ENCODE peak calls at places on chromosomes 7 and 10, in ten cellular contexts. I is endothelial cell, K is endodermal cell, A is mammary epithelial cell, Q is IMR-90, E is omental fat pad, X is body of pancreas, P is cardiac fibroblast, Y is GM23338, L is A549. Z is an unnamed sample.

GRCh38 chr7:123996327-123996625 is 36.6 kb downstream of the TMEM229A start:
- DNase-seq in A (no peak), Q (no peak), E (no peak), L (no peak), X (no peak), I (no peak), Y (no peak), K (no peak), P (no peak), Z (no peak)

GRCh38 chr10:28679941-28680752 is 2.8 kb downstream of the BAMBI start:
- DNase-seq in Q (no peak), L (no peak), K (no peak), Y (no peak), P (peak; percentile 32), X (no peak), E (no peak), I (peak; percentile 31), A (peak; percentile 10), Z (no peak)

GRCh38 chr7:104415700-104416099 is 87.3 kb downstream of the LHFPL3 start:
- DNase-seq in P (no peak), I (no peak), A (no peak), X (no peak), L (no peak), Y (no peak), K (no peak), E (no peak), Q (no peak), Z (no peak)

GRCh38 chr10:89302628-89303027 is 782 bp downstream of the IFIT2 start:
- DNase-seq in K (no peak), L (no peak), A (peak; percentile 16), I (no peak), E (no peak), P (peak; percentile 43), X (no peak), Y (no peak), Q (no peak), Z (no peak)

GRCh38 chr7:100827330-100828226 is at the start of gene EPHB4:
- DNase-seq in E (peak; percentile 55), P (peak; percentile 85), L (peak; percentile 73), I (peak; percentile 87), A (peak; percentile 79), Q (peak; percentile 86), K (peak; percentile 96), X (peak; percentile 88), Y (peak; percentile 98), Z (peak; percentile 82)

GRCh38 chr7:119175916-119176627 is 951.6 kb downstream of the ANKRD7 start:
- DNase-seq in E (no peak), P (peak; percentile 81), K (peak; percentile 93), Y (peak; percentile 98), X (peak; percentile 38), A (peak; percentile 42), Q (peak; percentile 42), I (peak; percentile 81), L (peak; percentile 2), Z (peak; percentile 67)

GRCh38 chr10:51035344-51035743 is 38.9 kb upstream of the PRKG1 start:
- DNase-seq in Q (no peak), E (no peak), A (no peak), Y (peak; percentile 42), L (no peak), X (peak; percentile 75), K (no peak), P (no peak), I (no peak), Z (no peak)

GRCh38 chr7:135822396-135822795 is 73.8 kb upstream of the FAM180A start:
- DNase-seq in A (no peak), K (no peak), Q (no peak), I (no peak), P (no peak), X (no peak), L (no peak), E (no peak), Y (no peak), Z (no peak)

GRCh38 chr10:21689881-21690280 is 155.8 kb downstream of the MLLT10 start:
- DNase-seq in E (no peak), K (no peak), L (no peak), I (no peak), X (no peak), Q (no peak), A (no peak), P (no peak), Y (no peak), Z (no peak)

GRCh38 chr10:51369903-51370302 is 295.6 kb downstream of the PRKG1 start:
- DNase-seq in A (no peak), L (no peak), P (peak; percentile 78), X (no peak), E (no peak), Y (peak; percentile 32), I (no peak), Q (peak; percentile 79), K (no peak), Z (no peak)

GRCh38 chr7:22229148-22229547 is 127.8 kb downstream of the RAPGEF5 start:
- DNase-seq in Q (no peak), I (no peak), Y (no peak), K (no peak), X (no peak), A (no peak), L (no peak), E (no peak), P (no peak), Z (no peak)

DNA sequence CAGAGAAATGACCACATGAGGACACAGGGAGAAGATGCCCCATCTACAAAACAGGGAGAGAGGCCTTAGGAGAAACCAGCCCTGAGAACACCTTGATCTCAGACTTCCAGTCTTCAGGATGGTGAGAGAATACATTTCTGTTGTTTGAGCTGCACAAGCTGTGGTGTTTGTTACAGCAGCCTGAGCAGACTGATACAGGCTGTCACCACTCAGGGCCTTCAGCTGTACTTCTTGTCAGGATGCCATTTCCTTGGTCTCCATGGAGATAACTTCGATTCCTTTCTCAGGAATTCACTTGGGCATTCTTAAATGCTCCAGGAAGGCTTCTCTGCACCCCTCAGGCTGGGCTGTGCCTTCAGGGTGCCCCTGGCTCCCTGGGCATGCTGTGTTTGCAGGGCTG is 85.7 kb upstream of the IGFBP3 start:
- DNase-seq in Q (no peak), P (no peak), L (no peak), X (no peak), K (no peak), Y (no peak), I (no peak), E (no peak), A (no peak), Z (no peak)
- TF ChIP-seq CTCF in Q (no peak), P (no peak), L (no peak), X (no peak), K (no peak), Y (no peak), I (no peak), E (no peak), A (no peak), Z (no peak)

DNA sequence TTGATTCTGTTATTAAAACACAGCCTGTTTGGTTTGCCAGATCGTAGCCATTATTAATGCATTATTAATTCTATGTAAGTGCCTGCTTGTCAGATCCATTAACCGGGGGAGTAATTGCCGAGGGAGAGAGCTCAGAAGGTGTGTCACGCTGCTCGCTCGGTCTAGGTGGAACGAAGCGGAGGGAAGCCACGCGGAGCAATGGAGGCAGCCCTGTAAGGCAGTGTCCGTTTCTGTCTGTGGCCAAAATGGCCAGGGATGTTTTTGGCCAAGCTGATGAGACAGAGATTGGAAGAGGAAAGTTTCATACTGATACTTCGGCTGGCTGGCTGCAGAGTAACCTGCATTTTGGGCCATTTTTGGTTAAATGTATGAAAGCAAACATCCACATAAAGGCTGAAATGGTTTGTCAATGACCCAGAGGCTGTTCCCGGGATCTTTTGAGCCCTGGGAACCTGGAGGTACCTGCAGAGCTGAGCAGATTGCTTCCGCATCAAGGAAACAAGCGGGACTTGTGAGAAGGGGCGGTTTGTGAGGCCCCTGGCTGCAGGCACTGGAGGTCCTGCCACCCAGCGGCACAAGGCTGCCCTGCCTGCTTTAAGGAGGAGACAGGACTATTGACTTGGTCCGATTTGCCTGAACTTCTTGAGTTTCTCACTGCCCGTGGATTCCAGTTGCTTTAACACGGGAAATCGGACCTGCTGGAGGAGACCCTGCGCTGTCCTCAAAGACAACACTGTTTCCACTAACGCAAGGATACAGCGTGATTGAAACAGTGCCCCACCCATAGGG is 129.9 kb downstream of the DNAJB6 start:
- DNase-seq in L (no peak), E (no peak), I (no peak), Y (no peak), P (no peak), X (no peak), K (peak; percentile 62), A (no peak), Q (no peak), Z (peak; percentile 32)
- TF ChIP-seq CTCF in L (no peak), E (no peak), I (no peak), Y (no peak), P (no peak), X (no peak), K (peak; percentile 41), A (no peak), Q (no peak), Z (no peak)

GRCh38 chr10:79069325-79070090 is 742 bp downstream of the ZMIZ1 start:
- DNase-seq in I (peak; percentile 55), X (peak; percentile 45), Q (no peak), Y (peak; percentile 44), E (no peak), L (peak; percentile 54), K (peak; percentile 74), A (peak; percentile 53), P (peak; percentile 54), Z (peak; percentile 22)
- TF ChIP-seq CTCF in I (no peak), X (no peak), Q (no peak), Y (no peak), E (no peak), L (no peak), K (no peak), A (no peak), P (no peak), Z (no peak)

GRCh38 chr10:88062798-88063472 is 199.5 kb downstream of the PTEN start:
- DNase-seq in A (no peak), Q (peak; percentile 81), L (no peak), E (no peak), Y (no peak), P (peak; percentile 54), I (no peak), K (no peak), X (no peak), Z (no peak)

GRCh38 chr10:88059176-88059575 is 195.8 kb downstream of the PTEN start:
- DNase-seq in Q (no peak), K (no peak), Y (no peak), I (no peak), X (no peak), L (no peak), E (no peak), P (no peak), A (no peak), Z (no peak)

GRCh38 chr10:88062385-88062784 is 199.0 kb downstream of the PTEN start:
- DNase-seq in Q (peak; percentile 30), E (no peak), Y (no peak), A (no peak), K (no peak), I (no peak), X (no peak), L (no peak), P (no peak), Z (no peak)

GRCh38 chr10:88060762-88061161 is 197.3 kb downstream of the PTEN start:
- DNase-seq in X (no peak), L (no peak), Y (no peak), Q (no peak), K (no peak), P (no peak), A (no peak), I (no peak), E (no peak), Z (no peak)

DNA sequence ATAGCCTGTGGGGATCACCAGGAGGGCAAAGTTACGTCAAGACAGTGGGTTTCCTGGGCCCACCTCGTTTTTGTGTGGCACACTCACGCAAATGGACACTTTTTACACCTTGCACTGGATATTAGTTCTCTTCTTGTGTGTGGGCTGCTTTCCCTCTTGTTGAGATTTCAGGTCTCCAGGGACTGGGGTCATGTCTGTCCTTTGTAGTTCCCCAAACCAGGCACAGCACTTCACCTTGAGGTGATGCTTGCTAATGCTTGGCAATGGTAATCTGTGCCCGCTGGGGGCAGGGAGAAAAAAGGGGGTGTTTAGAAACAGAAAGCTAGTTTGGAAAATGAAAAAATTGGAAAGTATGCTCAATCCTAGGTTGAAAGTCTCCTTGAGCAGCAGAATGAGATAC is 195.3 kb downstream of the PTEN start:
- DNase-seq in A (no peak), K (no peak), Q (no peak), P (no peak), X (no peak), E (no peak), I (no peak), Y (no peak), L (no peak), Z (no peak)
- TF ChIP-seq CTCF in A (no peak), K (no peak), Q (no peak), P (no peak), X (no peak), E (no peak), I (no peak), Y (no peak), L (no peak), Z (no peak)